ENCODE peak calls at places on chromosomes 12 and 14, in seven cellular contexts. One of them, this sample, is unnamed.
A peak's percentile ranks its signal among the peaks of the same experiment; 100 is the strongest.

GRCh38 chr14:25371053-25371452 is 321.1 kb upstream of the STXBP6 start:
- DNase-seq in brain microvascular endothelial cell: no peak
- DNase-seq in EL: no peak
- DNase-seq in dorsolateral prefrontal cortex: no peak
- DNase-seq in kidney glomerular epithelial cell: no peak
- DNase-seq in right cardiac atrium: no peak
- DNase-seq in SW 1271: no peak
- DNase-seq in this sample: no peak

GRCh38 chr12:93848453-93849120 is 171.4 kb downstream of the CRADD start:
- DNase-seq in EL: no peak
- DNase-seq in brain microvascular endothelial cell: no peak
- DNase-seq in SW 1271: no peak
- DNase-seq in kidney glomerular epithelial cell: no peak
- DNase-seq in dorsolateral prefrontal cortex: no peak
- DNase-seq in right cardiac atrium: peak; percentile 54
- DNase-seq in this sample: no peak

GRCh38 chr14:77108753-77109152 is 10.7 kb downstream of the CIPC start:
- DNase-seq in kidney glomerular epithelial cell: no peak
- DNase-seq in brain microvascular endothelial cell: no peak
- DNase-seq in right cardiac atrium: no peak
- DNase-seq in dorsolateral prefrontal cortex: no peak
- DNase-seq in EL: no peak
- DNase-seq in SW 1271: no peak
- DNase-seq in this sample: no peak

GRCh38 chr14:33693237-33693636 is 257.6 kb downstream of the EGLN3 start:
- DNase-seq in right cardiac atrium: no peak
- DNase-seq in kidney glomerular epithelial cell: peak; percentile 65
- DNase-seq in SW 1271: no peak
- DNase-seq in EL: peak; percentile 82
- DNase-seq in brain microvascular endothelial cell: peak; percentile 80
- DNase-seq in dorsolateral prefrontal cortex: no peak
- DNase-seq in this sample: no peak

GRCh38 chr12:95547522-95548055 is 3.7 kb downstream of the USP44 start:
- DNase-seq in right cardiac atrium: no peak
- DNase-seq in EL: peak; percentile 72
- DNase-seq in dorsolateral prefrontal cortex: no peak
- DNase-seq in kidney glomerular epithelial cell: no peak
- DNase-seq in brain microvascular endothelial cell: no peak
- DNase-seq in SW 1271: no peak
- DNase-seq in this sample: peak; percentile 93

GRCh38 chr12:69987453-69988102 is 162.6 kb downstream of the MYRFL start:
- DNase-seq in EL: peak; percentile 87
- DNase-seq in kidney glomerular epithelial cell: peak; percentile 91
- DNase-seq in brain microvascular endothelial cell: peak; percentile 93
- DNase-seq in right cardiac atrium: no peak
- DNase-seq in dorsolateral prefrontal cortex: no peak
- DNase-seq in SW 1271: peak; percentile 77
- DNase-seq in this sample: peak; percentile 99

GRCh38 chr12:80025638-80026037 is 73.7 kb upstream of the OTOGL start:
- DNase-seq in kidney glomerular epithelial cell: no peak
- DNase-seq in EL: no peak
- DNase-seq in SW 1271: no peak
- DNase-seq in brain microvascular endothelial cell: no peak
- DNase-seq in dorsolateral prefrontal cortex: no peak
- DNase-seq in right cardiac atrium: no peak
- DNase-seq in this sample: no peak

GRCh38 chr12:115898670-115899069 is 378.8 kb downstream of the MED13L start:
- DNase-seq in right cardiac atrium: no peak
- DNase-seq in SW 1271: no peak
- DNase-seq in kidney glomerular epithelial cell: no peak
- DNase-seq in dorsolateral prefrontal cortex: no peak
- DNase-seq in EL: no peak
- DNase-seq in brain microvascular endothelial cell: peak; percentile 6
- DNase-seq in this sample: no peak

GRCh38 chr14:29805415-29806123 is 122.1 kb downstream of the PRKD1 start:
- DNase-seq in EL: peak; percentile 84
- DNase-seq in dorsolateral prefrontal cortex: no peak
- DNase-seq in kidney glomerular epithelial cell: peak; percentile 72
- DNase-seq in SW 1271: peak; percentile 48
- DNase-seq in brain microvascular endothelial cell: peak; percentile 56
- DNase-seq in right cardiac atrium: peak; percentile 73
- DNase-seq in this sample: peak; percentile 98

GRCh38 chr14:103880334-103880985 is 33.1 kb upstream of the PPP1R13B start:
- DNase-seq in right cardiac atrium: peak; percentile 95
- DNase-seq in SW 1271: no peak
- DNase-seq in kidney glomerular epithelial cell: peak; percentile 54
- DNase-seq in dorsolateral prefrontal cortex: no peak
- DNase-seq in EL: peak; percentile 77
- DNase-seq in brain microvascular endothelial cell: peak; percentile 15
- DNase-seq in this sample: peak; percentile 47

GRCh38 chr12:99918003-99918402 is 66.7 kb downstream of the ANKS1B start:
- DNase-seq in SW 1271: no peak
- DNase-seq in right cardiac atrium: no peak
- DNase-seq in dorsolateral prefrontal cortex: no peak
- DNase-seq in brain microvascular endothelial cell: no peak
- DNase-seq in EL: no peak
- DNase-seq in kidney glomerular epithelial cell: no peak
- DNase-seq in this sample: no peak

GRCh38 chr14:68377459-68377858 is 415.4 kb downstream of the ZFP36L1 start:
- DNase-seq in dorsolateral prefrontal cortex: peak; percentile 60
- DNase-seq in SW 1271: no peak
- DNase-seq in right cardiac atrium: peak; percentile 75
- DNase-seq in kidney glomerular epithelial cell: no peak
- DNase-seq in EL: no peak
- DNase-seq in brain microvascular endothelial cell: no peak
- DNase-seq in this sample: peak; percentile 31

GRCh38 chr12:95601091-95601490 is 49.8 kb upstream of the USP44 start:
- DNase-seq in SW 1271: no peak
- DNase-seq in EL: no peak
- DNase-seq in right cardiac atrium: no peak
- DNase-seq in brain microvascular endothelial cell: no peak
- DNase-seq in kidney glomerular epithelial cell: no peak
- DNase-seq in dorsolateral prefrontal cortex: no peak
- DNase-seq in this sample: no peak

GRCh38 chr14:103696027-103696402 is 19.2 kb downstream of the XRCC3 start:
- DNase-seq in EL: no peak
- DNase-seq in brain microvascular endothelial cell: no peak
- DNase-seq in SW 1271: no peak
- DNase-seq in kidney glomerular epithelial cell: no peak
- DNase-seq in dorsolateral prefrontal cortex: peak; percentile 63
- DNase-seq in right cardiac atrium: no peak
- DNase-seq in this sample: no peak

GRCh38 chr12:1662761-1663439 is 28.0 kb upstream of the ADIPOR2 start:
- DNase-seq in EL: no peak
- DNase-seq in brain microvascular endothelial cell: no peak
- DNase-seq in kidney glomerular epithelial cell: no peak
- DNase-seq in SW 1271: no peak
- DNase-seq in dorsolateral prefrontal cortex: no peak
- DNase-seq in right cardiac atrium: peak; percentile 69
- DNase-seq in this sample: peak; percentile 30

GRCh38 chr12:90091809-90092208 is 383.2 kb upstream of the ATP2B1 start:
- DNase-seq in dorsolateral prefrontal cortex: no peak
- DNase-seq in brain microvascular endothelial cell: no peak
- DNase-seq in SW 1271: no peak
- DNase-seq in kidney glomerular epithelial cell: no peak
- DNase-seq in EL: no peak
- DNase-seq in right cardiac atrium: no peak
- DNase-seq in this sample: no peak

GRCh38 chr12:105748806-105749600 is 389.8 kb downstream of the NUAK1 start:
- DNase-seq in EL: peak; percentile 31
- DNase-seq in dorsolateral prefrontal cortex: peak; percentile 81
- DNase-seq in SW 1271: no peak
- DNase-seq in kidney glomerular epithelial cell: peak; percentile 56
- DNase-seq in right cardiac atrium: peak; percentile 78
- DNase-seq in brain microvascular endothelial cell: peak; percentile 76
- DNase-seq in this sample: peak; percentile 72

GRCh38 chr12:102534899-102535298 is 54.5 kb upstream of the IGF1 start:
- DNase-seq in brain microvascular endothelial cell: no peak
- DNase-seq in dorsolateral prefrontal cortex: no peak
- DNase-seq in right cardiac atrium: no peak
- DNase-seq in SW 1271: no peak
- DNase-seq in kidney glomerular epithelial cell: no peak
- DNase-seq in EL: peak; percentile 30
- DNase-seq in this sample: no peak

GRCh38 chr12:58966939-58967338 is 46.6 kb upstream of the LRIG3 start:
- DNase-seq in EL: peak; percentile 5
- DNase-seq in brain microvascular endothelial cell: peak; percentile 4
- DNase-seq in kidney glomerular epithelial cell: no peak
- DNase-seq in right cardiac atrium: no peak
- DNase-seq in dorsolateral prefrontal cortex: no peak
- DNase-seq in SW 1271: no peak
- DNase-seq in this sample: peak; percentile 7

GRCh38 chr12:88854260-88854659 is 274.0 kb upstream of the KITLG start:
- DNase-seq in brain microvascular endothelial cell: peak; percentile 73
- DNase-seq in right cardiac atrium: no peak
- DNase-seq in kidney glomerular epithelial cell: peak; percentile 92
- DNase-seq in dorsolateral prefrontal cortex: no peak
- DNase-seq in SW 1271: peak; percentile 63
- DNase-seq in EL: peak; percentile 89
- DNase-seq in this sample: peak; percentile 92

GRCh38 chr12:125284945-125285344 is 219.7 kb downstream of the AACS start:
- DNase-seq in SW 1271: no peak
- DNase-seq in dorsolateral prefrontal cortex: no peak
- DNase-seq in right cardiac atrium: no peak
- DNase-seq in brain microvascular endothelial cell: no peak
- DNase-seq in kidney glomerular epithelial cell: no peak
- DNase-seq in EL: no peak
- DNase-seq in this sample: no peak

GRCh38 chr12:45959728-45960127 is 30.6 kb downstream of the SCAF11 start:
- DNase-seq in EL: no peak
- DNase-seq in kidney glomerular epithelial cell: no peak
- DNase-seq in brain microvascular endothelial cell: no peak
- DNase-seq in right cardiac atrium: no peak
- DNase-seq in dorsolateral prefrontal cortex: no peak
- DNase-seq in SW 1271: no peak
- DNase-seq in this sample: no peak

GRCh38 chr14:70714055-70714550 is 72.4 kb downstream of the TTC9 start:
- DNase-seq in right cardiac atrium: no peak
- DNase-seq in dorsolateral prefrontal cortex: no peak
- DNase-seq in SW 1271: peak; percentile 51
- DNase-seq in EL: peak; percentile 67
- DNase-seq in brain microvascular endothelial cell: peak; percentile 14
- DNase-seq in kidney glomerular epithelial cell: peak; percentile 67
- DNase-seq in this sample: peak; percentile 51

GRCh38 chr14:79967453-79967852 is 243.9 kb downstream of the DIO2 start:
- DNase-seq in right cardiac atrium: no peak
- DNase-seq in brain microvascular endothelial cell: no peak
- DNase-seq in kidney glomerular epithelial cell: no peak
- DNase-seq in dorsolateral prefrontal cortex: no peak
- DNase-seq in SW 1271: no peak
- DNase-seq in EL: peak; percentile 18
- DNase-seq in this sample: no peak

GRCh38 chr12:53575502-53576264 is 50.5 kb downstream of the ATF7 start:
- DNase-seq in kidney glomerular epithelial cell: no peak
- DNase-seq in EL: peak; percentile 49
- DNase-seq in right cardiac atrium: no peak
- DNase-seq in dorsolateral prefrontal cortex: no peak
- DNase-seq in SW 1271: no peak
- DNase-seq in brain microvascular endothelial cell: peak; percentile 41
- DNase-seq in this sample: peak; percentile 84

GRCh38 chr12:109596418-109597244 is 23.0 kb downstream of the MVK start:
- DNase-seq in kidney glomerular epithelial cell: no peak
- DNase-seq in right cardiac atrium: no peak
- DNase-seq in EL: no peak
- DNase-seq in dorsolateral prefrontal cortex: no peak
- DNase-seq in SW 1271: no peak
- DNase-seq in brain microvascular endothelial cell: no peak
- DNase-seq in this sample: no peak

GRCh38 chr14:56340921-56341320 is 222.7 kb downstream of the PELI2 start:
- DNase-seq in brain microvascular endothelial cell: no peak
- DNase-seq in dorsolateral prefrontal cortex: no peak
- DNase-seq in EL: no peak
- DNase-seq in kidney glomerular epithelial cell: peak; percentile 29
- DNase-seq in right cardiac atrium: no peak
- DNase-seq in SW 1271: no peak
- DNase-seq in this sample: no peak

GRCh38 chr14:104146651-104147345 is 8.4 kb downstream of the KIF26A start:
- DNase-seq in kidney glomerular epithelial cell: no peak
- DNase-seq in SW 1271: no peak
- DNase-seq in EL: no peak
- DNase-seq in right cardiac atrium: peak; percentile 33
- DNase-seq in brain microvascular endothelial cell: no peak
- DNase-seq in dorsolateral prefrontal cortex: peak; percentile 34
- DNase-seq in this sample: no peak

GRCh38 chr12:82329508-82329907 is 28.7 kb downstream of the CCDC59 start:
- DNase-seq in brain microvascular endothelial cell: no peak
- DNase-seq in right cardiac atrium: no peak
- DNase-seq in dorsolateral prefrontal cortex: no peak
- DNase-seq in SW 1271: no peak
- DNase-seq in EL: no peak
- DNase-seq in kidney glomerular epithelial cell: no peak
- DNase-seq in this sample: no peak

GRCh38 chr12:113030875-113031525 is 25.5 kb upstream of the DTX1 start:
- DNase-seq in right cardiac atrium: no peak
- DNase-seq in dorsolateral prefrontal cortex: no peak
- DNase-seq in kidney glomerular epithelial cell: peak; percentile 73
- DNase-seq in EL: peak; percentile 83
- DNase-seq in SW 1271: peak; percentile 85
- DNase-seq in brain microvascular endothelial cell: peak; percentile 65
- DNase-seq in this sample: peak; percentile 52

GRCh38 chr14:50944647-50945413 is 547 bp upstream of the PYGL start:
- DNase-seq in brain microvascular endothelial cell: no peak
- DNase-seq in dorsolateral prefrontal cortex: no peak
- DNase-seq in EL: peak; percentile 67
- DNase-seq in right cardiac atrium: peak; percentile 80
- DNase-seq in SW 1271: peak; percentile 77
- DNase-seq in kidney glomerular epithelial cell: peak; percentile 25
- DNase-seq in this sample: peak; percentile 32

GRCh38 chr14:66485910-66486421 is at the start of gene CCDC196:
- DNase-seq in kidney glomerular epithelial cell: no peak
- DNase-seq in right cardiac atrium: no peak
- DNase-seq in EL: no peak
- DNase-seq in brain microvascular endothelial cell: no peak
- DNase-seq in SW 1271: no peak
- DNase-seq in dorsolateral prefrontal cortex: no peak
- DNase-seq in this sample: no peak

GRCh38 chr14:79342942-79343341 is 868.4 kb downstream of the DIO2 start:
- DNase-seq in EL: peak; percentile 17
- DNase-seq in kidney glomerular epithelial cell: no peak
- DNase-seq in SW 1271: no peak
- DNase-seq in right cardiac atrium: no peak
- DNase-seq in dorsolateral prefrontal cortex: no peak
- DNase-seq in brain microvascular endothelial cell: no peak
- DNase-seq in this sample: no peak

This sample was measured in amniotic epithelial cell.